ENCODE peak calls at places on chromosomes 12 and 14, in five cellular contexts. One of them, this sample, is unnamed.

GRCh38 chr12:22321620-22322019 is 12.9 kb downstream of the ST8SIA1 start:
- DNase-seq in uterus: no peak
- DNase-seq in CD4-positive, alpha-beta memory T cell: peak; percentile 54
- DNase-seq in A549: no peak
- DNase-seq in gastrocnemius medialis: no peak
- DNase-seq in this sample: peak; percentile 63

GRCh38 chr14:63896278-63896720 is 43.5 kb downstream of the SYNE2 start:
- DNase-seq in CD4-positive, alpha-beta memory T cell: no peak
- DNase-seq in A549: no peak
- DNase-seq in uterus: peak; percentile 32
- DNase-seq in gastrocnemius medialis: peak; percentile 30
- DNase-seq in this sample: peak; percentile 85

GRCh38 chr12:28998662-28999120 is 150.4 kb upstream of the FAR2 start:
- DNase-seq in A549: peak; percentile 10
- DNase-seq in uterus: no peak
- DNase-seq in gastrocnemius medialis: no peak
- DNase-seq in CD4-positive, alpha-beta memory T cell: no peak
- DNase-seq in this sample: no peak

GRCh38 chr14:55846852-55847471 is 267.0 kb downstream of the KTN1 start:
- DNase-seq in A549: no peak
- DNase-seq in CD4-positive, alpha-beta memory T cell: no peak
- DNase-seq in uterus: no peak
- DNase-seq in gastrocnemius medialis: peak; percentile 37
- DNase-seq in this sample: no peak

GRCh38 chr14:76759589-76759988 is 1.7 kb upstream of the VASH1 start:
- DNase-seq in uterus: no peak
- DNase-seq in A549: no peak
- DNase-seq in gastrocnemius medialis: no peak
- DNase-seq in CD4-positive, alpha-beta memory T cell: no peak
- DNase-seq in this sample: no peak

GRCh38 chr12:49503674-49504180 is 35.1 kb upstream of the KCNH3 start:
- DNase-seq in A549: peak; percentile 44
- DNase-seq in gastrocnemius medialis: no peak
- DNase-seq in CD4-positive, alpha-beta memory T cell: no peak
- DNase-seq in uterus: no peak
- DNase-seq in this sample: no peak

GRCh38 chr14:101404426-101405170 is 156.7 kb upstream of the DIO3 start:
- DNase-seq in CD4-positive, alpha-beta memory T cell: no peak
- DNase-seq in gastrocnemius medialis: no peak
- DNase-seq in A549: no peak
- DNase-seq in uterus: no peak
- DNase-seq in this sample: no peak

GRCh38 chr14:95489163-95489887 is 27.1 kb downstream of the SYNE3 start:
- DNase-seq in CD4-positive, alpha-beta memory T cell: no peak
- DNase-seq in A549: no peak
- DNase-seq in gastrocnemius medialis: no peak
- DNase-seq in uterus: no peak
- DNase-seq in this sample: no peak

GRCh38 chr12:83365317-83365716 is 678.6 kb downstream of the TMTC2 start:
- DNase-seq in A549: no peak
- DNase-seq in gastrocnemius medialis: no peak
- DNase-seq in CD4-positive, alpha-beta memory T cell: no peak
- DNase-seq in uterus: no peak
- DNase-seq in this sample: no peak

GRCh38 chr14:74867673-74868072 is 8.3 kb downstream of the PROX2 start:
- DNase-seq in uterus: no peak
- DNase-seq in A549: no peak
- DNase-seq in CD4-positive, alpha-beta memory T cell: peak; percentile 66
- DNase-seq in gastrocnemius medialis: no peak
- DNase-seq in this sample: peak; percentile 72

GRCh38 chr14:100439781-100440180 is 116.6 kb downstream of the SLC25A47 start:
- DNase-seq in CD4-positive, alpha-beta memory T cell: no peak
- DNase-seq in uterus: peak; percentile 76
- DNase-seq in gastrocnemius medialis: no peak
- DNase-seq in A549: peak; percentile 41
- DNase-seq in this sample: no peak

GRCh38 chr12:73867147-73867546 is 670.5 kb upstream of the ATXN7L3B start:
- DNase-seq in CD4-positive, alpha-beta memory T cell: no peak
- DNase-seq in uterus: no peak
- DNase-seq in gastrocnemius medialis: no peak
- DNase-seq in A549: no peak
- DNase-seq in this sample: no peak

GRCh38 chr12:87384226-87384625 is 645.0 kb downstream of the C12orf50 start:
- DNase-seq in CD4-positive, alpha-beta memory T cell: no peak
- DNase-seq in gastrocnemius medialis: no peak
- DNase-seq in uterus: no peak
- DNase-seq in A549: no peak
- DNase-seq in this sample: no peak

GRCh38 chr12:130686511-130686981 is 29.6 kb downstream of the RIMBP2 start:
- DNase-seq in gastrocnemius medialis: no peak
- DNase-seq in A549: no peak
- DNase-seq in uterus: no peak
- DNase-seq in CD4-positive, alpha-beta memory T cell: no peak
- DNase-seq in this sample: no peak

GRCh38 chr12:105100207-105100985 is 7.1 kb upstream of the WASHC4 start:
- DNase-seq in gastrocnemius medialis: no peak
- DNase-seq in uterus: no peak
- DNase-seq in CD4-positive, alpha-beta memory T cell: no peak
- DNase-seq in A549: no peak
- DNase-seq in this sample: no peak

GRCh38 chr12:57133013-57133569 is 4.8 kb downstream of the LRP1 start:
- DNase-seq in A549: no peak
- DNase-seq in gastrocnemius medialis: no peak
- DNase-seq in CD4-positive, alpha-beta memory T cell: no peak
- DNase-seq in uterus: peak; percentile 22
- DNase-seq in this sample: no peak

GRCh38 chr12:58906917-58907316 is 13.4 kb downstream of the LRIG3 start:
- DNase-seq in uterus: no peak
- DNase-seq in gastrocnemius medialis: no peak
- DNase-seq in CD4-positive, alpha-beta memory T cell: no peak
- DNase-seq in A549: no peak
- DNase-seq in this sample: no peak

GRCh38 chr12:4272976-4273650 is 449 bp upstream of the CCND2 start:
- DNase-seq in uterus: no peak
- DNase-seq in gastrocnemius medialis: no peak
- DNase-seq in A549: no peak
- DNase-seq in CD4-positive, alpha-beta memory T cell: peak; percentile 55
- DNase-seq in this sample: no peak

GRCh38 chr14:102545461-102546265 is 36.1 kb upstream of the ANKRD9 start:
- DNase-seq in uterus: no peak
- DNase-seq in gastrocnemius medialis: no peak
- DNase-seq in CD4-positive, alpha-beta memory T cell: no peak
- DNase-seq in A549: no peak
- DNase-seq in this sample: no peak

DNA sequence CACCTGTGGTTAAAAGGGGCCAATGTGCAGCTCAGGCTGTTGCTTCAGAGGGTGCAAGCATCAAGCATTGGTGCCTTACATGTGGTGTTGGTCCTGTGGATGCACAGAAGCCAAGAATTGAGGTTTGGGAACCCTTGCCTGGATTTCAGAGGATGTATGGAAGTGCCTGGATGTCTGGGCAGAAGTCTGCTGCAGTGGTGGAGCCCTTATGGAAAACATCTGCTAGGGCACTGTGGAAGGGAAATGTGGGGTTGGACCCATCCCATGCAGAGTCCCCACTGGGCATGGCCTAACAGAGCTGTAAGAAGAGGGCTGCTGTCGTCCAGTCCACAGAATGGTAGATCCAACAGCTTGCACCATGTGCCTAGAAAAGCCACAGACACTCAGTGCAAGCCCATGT is 36.6 kb downstream of the PCNX1 start:
- DNase-seq in uterus: no peak
- DNase-seq in CD4-positive, alpha-beta memory T cell: no peak
- DNase-seq in gastrocnemius medialis: no peak
- DNase-seq in A549: no peak
- DNase-seq in this sample: no peak
- H3K9me3 ChIP-seq in uterus: peaks cover 7% of the 10 kb centered on the region
- H3K9me3 ChIP-seq in CD4-positive, alpha-beta memory T cell: peaks cover 3% of the 10 kb centered on the region
- H3K9me3 ChIP-seq in gastrocnemius medialis: peaks cover 4% of the 10 kb centered on the region
- H3K9me3 ChIP-seq in A549: peaks cover 19% of the 10 kb centered on the region
- H3K9me3 ChIP-seq in this sample: peaks cover 14% of the 10 kb centered on the region

GRCh38 chr14:93430889-93431670 is at the start of gene UNC79:
- DNase-seq in gastrocnemius medialis: no peak
- DNase-seq in A549: no peak
- DNase-seq in uterus: no peak
- DNase-seq in CD4-positive, alpha-beta memory T cell: no peak
- DNase-seq in this sample: no peak
- H3K4me3 ChIP-seq in gastrocnemius medialis: no peak within 1 kb of the TSS
- H3K4me3 ChIP-seq in A549: no peak within 1 kb of the TSS
- H3K4me3 ChIP-seq in uterus: peak within 1 kb of the TSS; percentile 2
- H3K4me3 ChIP-seq in CD4-positive, alpha-beta memory T cell: no peak within 1 kb of the TSS
- H3K4me3 ChIP-seq in this sample: no peak within 1 kb of the TSS

DNA sequence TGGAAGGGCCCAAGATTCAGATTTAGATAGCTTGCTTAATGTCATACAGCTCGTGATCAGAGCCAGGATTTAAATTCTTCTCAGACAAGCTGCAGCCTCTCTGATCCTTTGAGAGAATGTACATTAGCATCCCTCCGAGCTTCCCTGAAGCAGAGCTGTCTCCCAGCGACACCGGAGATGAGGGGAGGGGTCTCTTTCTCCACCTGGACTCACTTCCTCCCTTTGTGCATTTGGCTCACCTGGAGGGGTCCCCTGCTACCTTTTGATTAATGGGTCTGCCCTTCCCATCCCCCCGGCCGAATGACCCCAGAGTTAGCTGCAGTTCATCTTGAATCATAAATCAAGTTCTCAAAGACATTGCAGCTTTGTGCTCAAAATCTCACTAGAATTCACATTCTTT is 300.0 kb downstream of the ZFP36L1 start:
- DNase-seq in A549: no peak
- DNase-seq in CD4-positive, alpha-beta memory T cell: no peak
- DNase-seq in gastrocnemius medialis: no peak
- DNase-seq in uterus: no peak
- DNase-seq in this sample: no peak
- H3K9me3 ChIP-seq in A549: no peaks in the 10 kb centered on the region
- H3K9me3 ChIP-seq in CD4-positive, alpha-beta memory T cell: no peaks in the 10 kb centered on the region
- H3K9me3 ChIP-seq in gastrocnemius medialis: no peaks in the 10 kb centered on the region
- H3K9me3 ChIP-seq in uterus: no peaks in the 10 kb centered on the region
- H3K9me3 ChIP-seq in this sample: no peaks in the 10 kb centered on the region

GRCh38 chr14:68772761-68773381 is 20.0 kb downstream of the ZFP36L1 start:
- DNase-seq in uterus: peak; percentile 10
- DNase-seq in A549: no peak
- DNase-seq in gastrocnemius medialis: peak; percentile 10
- DNase-seq in CD4-positive, alpha-beta memory T cell: peak; percentile 29
- DNase-seq in this sample: no peak
- H3K4me3 ChIP-seq in uterus: no peak overlapping the region
- H3K4me3 ChIP-seq in A549: no peak overlapping the region
- H3K4me3 ChIP-seq in gastrocnemius medialis: no peak overlapping the region
- H3K4me3 ChIP-seq in CD4-positive, alpha-beta memory T cell: no peak overlapping the region
- H3K4me3 ChIP-seq in this sample: no peak overlapping the region

DNA sequence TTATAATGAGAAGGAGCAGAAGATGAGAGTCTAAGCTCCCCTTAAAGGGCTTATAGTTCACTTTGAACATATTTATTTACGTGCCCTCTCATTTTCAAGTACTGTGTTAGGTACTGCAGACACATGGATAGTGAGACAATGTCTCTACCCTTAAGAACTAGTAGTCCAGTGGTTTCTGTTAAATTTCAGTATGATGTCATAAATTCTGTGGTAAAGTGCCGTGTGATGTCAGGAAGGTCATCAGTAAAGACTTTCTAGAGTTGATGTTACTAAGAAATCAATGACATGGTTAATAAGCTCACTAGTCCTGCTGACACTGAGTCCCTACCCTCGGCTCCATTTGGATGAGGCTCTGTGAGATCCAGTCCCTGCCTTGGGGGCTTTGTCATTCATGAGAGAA is 475.6 kb downstream of the ZFP36L1 start:
- DNase-seq in A549: no peak
- DNase-seq in CD4-positive, alpha-beta memory T cell: no peak
- DNase-seq in uterus: no peak
- DNase-seq in gastrocnemius medialis: no peak
- DNase-seq in this sample: no peak
- H3K9me3 ChIP-seq in A549: no peaks in the 10 kb centered on the region
- H3K9me3 ChIP-seq in CD4-positive, alpha-beta memory T cell: no peaks in the 10 kb centered on the region
- H3K9me3 ChIP-seq in uterus: no peaks in the 10 kb centered on the region
- H3K9me3 ChIP-seq in gastrocnemius medialis: no peaks in the 10 kb centered on the region
- H3K9me3 ChIP-seq in this sample: no peaks in the 10 kb centered on the region

DNA sequence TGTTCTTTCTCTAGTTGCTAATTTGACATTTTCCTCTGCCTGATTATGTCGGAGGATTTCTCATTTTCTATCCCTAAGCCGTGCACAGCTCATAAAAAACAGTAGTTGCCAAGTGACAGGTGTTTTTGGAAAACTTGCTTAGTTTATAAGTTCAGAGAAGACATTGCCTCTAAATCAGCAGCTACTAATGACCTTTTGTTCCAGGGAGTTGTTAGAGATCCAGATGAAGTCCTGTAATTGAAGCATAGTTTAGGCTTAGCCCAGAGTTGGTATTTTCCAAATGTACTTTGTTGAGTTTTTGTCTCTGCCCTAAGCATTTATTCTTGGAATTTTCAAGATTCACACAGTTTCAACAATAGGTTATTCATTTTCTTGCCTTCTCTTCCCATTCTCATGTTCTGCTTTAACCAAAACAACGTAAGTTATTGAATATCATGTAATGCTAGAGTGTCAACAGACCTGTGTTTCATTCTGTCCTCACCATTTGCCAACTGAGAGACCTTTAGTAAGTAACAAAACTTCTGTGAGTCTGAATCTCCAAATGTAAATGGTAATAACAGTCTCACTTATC is 110.0 kb upstream of the SLCO1C1 start:
- DNase-seq in CD4-positive, alpha-beta memory T cell: no peak
- DNase-seq in uterus: no peak
- DNase-seq in A549: no peak
- DNase-seq in gastrocnemius medialis: no peak
- DNase-seq in this sample: no peak
- H3K4me3 ChIP-seq in CD4-positive, alpha-beta memory T cell: no peak overlapping the region
- H3K4me3 ChIP-seq in uterus: no peak overlapping the region
- H3K4me3 ChIP-seq in A549: no peak overlapping the region
- H3K4me3 ChIP-seq in gastrocnemius medialis: no peak overlapping the region
- H3K4me3 ChIP-seq in this sample: no peak overlapping the region

This sample was measured in ascending aorta.